ENCODE peak calls at places on chromosomes 13 and 19, in eight cellular contexts. Q is AG09309, Z is H7, E is thoracic aorta, P is ascending aorta, M is cardiac muscle cell, J is tibial artery, B is testis. Y is an unnamed sample.

GRCh38 chr13:21625366-21625765 is 21.4 kb upstream of the MICU2 start:
- DNase-seq in B (no peak), Q (no peak), E (no peak), M (no peak), J (no peak), Z (peak), P (no peak), Y (no peak)

GRCh38 chr13:43986395-43986794 is 106.7 kb downstream of the LACC1 start:
- DNase-seq in Q (no peak), Z (no peak), B (no peak), J (no peak), E (no peak), M (peak), P (no peak), Y (no peak)

GRCh38 chr13:80235559-80236296 is 105.2 kb downstream of the SPRY2 start:
- DNase-seq in Z (no peak), P (no peak), M (peak), B (no peak), Q (no peak), J (no peak), E (no peak), Y (no peak)

GRCh38 chr19:7550987-7551761 is 15.7 kb downstream of the PNPLA6 start:
- DNase-seq in P (peak), Z (peak), J (peak), M (peak), Q (no peak), E (no peak), B (peak), Y (no peak)

GRCh38 chr19:5406816-5407215 is 48.4 kb upstream of the ZNRF4 start:
- DNase-seq in E (no peak), M (no peak), B (no peak), Z (no peak), J (no peak), Q (no peak), P (no peak), Y (no peak)

GRCh38 chr13:99959127-99959529 is 12.4 kb downstream of the ZIC5 start:
- DNase-seq in B (no peak), Q (no peak), Z (peak), P (no peak), J (no peak), E (no peak), M (no peak), Y (no peak)

GRCh38 chr19:55172741-55173140 is 6.3 kb upstream of the DNAAF3 start:
- DNase-seq in M (no peak), Q (peak), J (no peak), E (no peak), B (no peak), Z (peak), P (no peak), Y (no peak)

GRCh38 chr19:53467503-53468262 is at the start of gene ZNF813:
- DNase-seq in M (peak), Q (peak), E (peak), B (peak), Z (peak), J (peak), P (peak), Y (peak)

GRCh38 chr19:14507704-14508246 is 10.4 kb downstream of the DNAJB1 start:
- DNase-seq in E (no peak), J (no peak), M (peak), Q (no peak), Z (no peak), P (no peak), B (no peak), Y (no peak)

GRCh38 chr13:20779405-20779804 is 5.6 kb upstream of the EEF1AKMT1 start:
- DNase-seq in M (no peak), Q (no peak), B (no peak), E (no peak), P (no peak), Z (no peak), J (no peak), Y (no peak)

GRCh38 chr19:53571339-53571738 is 33.4 kb downstream of the ZNF331 start:
- DNase-seq in J (no peak), B (no peak), P (no peak), Q (no peak), M (no peak), E (no peak), Z (no peak), Y (peak)

GRCh38 chr13:101726681-101727080 is 274.2 kb downstream of the ITGBL1 start:
- DNase-seq in E (no peak), J (no peak), P (no peak), M (no peak), B (no peak), Q (no peak), Z (no peak), Y (no peak)

GRCh38 chr19:47210180-47210490 is 20.9 kb downstream of the BBC3 start:
- DNase-seq in J (no peak), Q (no peak), P (no peak), B (no peak), M (no peak), E (no peak), Z (no peak), Y (no peak)

GRCh38 chr19:49780861-49781260 is 14.1 kb downstream of the AP2A1 start:
- DNase-seq in P (no peak), E (no peak), Q (no peak), B (no peak), J (no peak), Z (peak), M (no peak), Y (no peak)

GRCh38 chr19:55041627-55042343 is 3.7 kb upstream of the GP6 start:
- DNase-seq in M (no peak), J (no peak), B (no peak), P (no peak), Q (no peak), Z (peak), E (no peak), Y (no peak)

GRCh38 chr13:36736119-36736726 is 62.4 kb downstream of the SERTM1 start:
- DNase-seq in Q (peak), M (peak), Z (peak), P (no peak), E (no peak), B (peak), J (no peak), Y (no peak)

GRCh38 chr19:45927565-45928261 is 13.1 kb upstream of the NANOS2 start:
- DNase-seq in J (peak), M (peak), B (peak), E (peak), P (peak), Z (peak), Q (peak), Y (peak)

GRCh38 chr13:45242070-45242469 is 41.2 kb upstream of the KCTD4 start:
- DNase-seq in J (no peak), M (peak), P (no peak), B (no peak), Q (no peak), Z (no peak), E (no peak), Y (no peak)

GRCh38 chr13:24505256-24505655 is 7.3 kb downstream of the PARP4 start:
- DNase-seq in Q (no peak), P (no peak), M (no peak), J (no peak), E (no peak), Z (no peak), B (peak), Y (no peak)

DNA sequence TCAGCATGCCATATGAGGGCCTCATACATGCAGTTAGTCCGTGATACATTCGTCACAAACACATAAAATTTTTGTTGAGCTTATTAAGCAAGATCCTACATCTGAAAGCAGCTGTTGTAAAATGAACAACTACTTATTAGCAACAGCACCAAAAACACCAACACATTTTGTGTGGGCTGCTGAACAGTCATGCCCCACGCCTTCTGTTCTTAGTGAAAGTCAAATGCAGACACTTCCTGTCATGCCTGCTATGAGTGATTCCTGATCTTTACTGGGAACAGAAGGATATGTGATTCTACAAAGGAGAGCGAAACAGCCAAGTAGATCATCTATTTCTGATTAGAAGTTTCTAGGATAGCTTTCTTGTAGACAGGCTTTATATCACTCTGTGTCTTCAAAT is 4.2 kb upstream of the B3GLCT start:
- DNase-seq in B (no peak), Z (no peak), M (no peak), E (no peak), Q (no peak), J (no peak), P (no peak), Y (no peak)
- H3K4me3 ChIP-seq in B (no peak), Z (no peak), M (no peak), E (no peak), Q (no peak), J (no peak), P (no peak), Y (no peak)

DNA sequence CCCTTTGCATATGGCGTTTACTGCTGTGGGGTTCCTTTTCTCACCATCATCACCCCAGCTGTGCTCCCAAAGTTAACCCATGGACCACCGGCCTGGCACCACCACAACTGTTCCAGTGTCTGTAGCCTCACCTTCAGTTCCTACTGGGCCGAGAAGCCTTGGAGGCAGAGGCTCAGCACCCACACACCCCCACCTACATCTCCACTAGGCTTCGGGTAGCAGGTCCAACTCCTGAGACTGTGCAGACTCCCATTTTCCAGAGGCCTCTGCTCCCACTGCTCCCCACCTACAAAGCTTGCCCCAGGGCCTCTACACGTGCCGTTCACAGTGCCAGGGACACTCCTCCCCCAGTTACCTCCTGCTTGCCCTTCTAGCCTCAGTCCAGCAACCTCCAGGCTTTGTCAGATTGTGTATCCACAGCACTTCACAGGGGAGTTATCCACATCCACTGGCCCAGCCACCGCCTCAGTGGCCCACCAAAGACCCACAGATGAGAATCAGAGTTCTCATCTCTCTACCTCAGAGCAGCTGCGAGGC is 14.1 kb downstream of the SLC27A5 start:
- DNase-seq in P (no peak), J (no peak), M (no peak), E (no peak), B (no peak), Z (peak), Q (no peak), Y (no peak)
- H3K4me3 ChIP-seq in P (peak), J (no peak), M (no peak), E (no peak), B (no peak), Z (no peak), Q (no peak), Y (no peak)

GRCh38 chr19:2981898-2982297 is 4.5 kb downstream of the TLE6 start:
- DNase-seq in M (no peak), Z (peak), B (no peak), J (no peak), E (no peak), P (no peak), Q (no peak), Y (no peak)

GRCh38 chr19:2984196-2984490 is 6.8 kb downstream of the TLE6 start:
- DNase-seq in E (peak), M (no peak), Q (no peak), B (no peak), P (peak), J (no peak), Z (no peak), Y (no peak)

GRCh38 chr19:2982556-2982955 is 5.2 kb downstream of the TLE6 start:
- DNase-seq in J (no peak), M (no peak), Z (no peak), B (no peak), E (no peak), Q (no peak), P (no peak), Y (no peak)

GRCh38 chr19:2982983-2983350 is 5.6 kb downstream of the TLE6 start:
- DNase-seq in B (peak), Z (no peak), M (peak), E (peak), Q (no peak), J (peak), P (peak), Y (peak)

GRCh38 chr19:2983351-2984195 is 6.2 kb downstream of the TLE6 start:
- DNase-seq in Q (no peak), E (no peak), Z (peak), P (peak), B (peak), J (peak), M (peak), Y (peak)
- H3K4me3 ChIP-seq in Q (peak), E (peak), Z (peak), P (peak), B (no peak), J (peak), M (peak), Y (no peak)

DNA sequence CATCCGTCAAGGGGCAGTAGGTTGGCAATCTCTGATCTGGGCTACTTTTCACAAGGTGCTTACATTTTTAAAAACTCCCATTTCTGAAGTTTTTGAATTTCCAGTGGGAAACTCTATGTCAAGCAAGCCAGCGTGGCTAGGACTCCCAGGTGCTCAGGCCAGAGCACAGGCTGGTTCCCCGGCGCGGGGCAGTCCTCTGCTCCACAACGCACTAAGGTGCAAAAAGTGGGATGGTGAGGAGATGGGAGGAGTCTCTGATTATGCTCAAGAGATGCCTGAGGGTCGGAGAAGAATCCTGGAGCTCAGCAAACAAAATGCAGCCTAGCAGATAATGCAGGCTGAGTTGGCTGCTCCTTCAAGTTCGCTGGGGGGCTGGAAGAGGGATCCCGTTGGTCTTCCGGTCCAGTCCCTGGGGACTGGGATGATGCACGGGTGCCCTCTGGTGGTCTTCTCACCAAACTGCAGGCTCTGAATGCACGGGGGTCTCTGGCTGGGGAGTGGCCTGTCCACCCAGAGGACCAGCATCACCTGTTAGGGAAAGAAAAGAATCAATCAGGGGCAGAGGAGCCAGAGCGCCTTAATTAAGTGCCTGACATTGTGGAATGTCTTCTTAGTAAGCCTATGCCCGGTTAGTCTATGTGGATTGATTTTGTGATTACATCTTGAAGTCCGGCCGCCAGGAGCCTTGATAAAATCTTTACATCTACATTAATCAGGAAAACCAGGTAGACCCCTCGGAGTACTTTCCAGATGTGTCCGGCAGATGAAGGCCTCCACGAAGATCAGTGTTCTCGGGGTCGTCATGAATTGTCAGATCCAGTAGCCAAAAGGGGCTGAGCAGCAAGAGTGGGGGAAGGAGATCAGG is 244.4 kb upstream of the MAB21L1 start:
- DNase-seq in Q (no peak), P (no peak), Z (peak), E (no peak), M (peak), B (peak), J (no peak), Y (no peak)
- H3K4me3 ChIP-seq in Q (peak), P (peak), Z (no peak), E (peak), M (no peak), B (no peak), J (peak), Y (no peak)

GRCh38 chr19:18420931-18421330 is 1.7 kb downstream of the SSBP4 start:
- DNase-seq in Z (no peak), E (no peak), M (no peak), P (no peak), J (no peak), Q (no peak), B (no peak), Y (no peak)

GRCh38 chr19:18422530-18423191 is 3.5 kb downstream of the SSBP4 start:
- DNase-seq in J (no peak), B (no peak), M (no peak), P (no peak), E (no peak), Q (no peak), Z (no peak), Y (no peak)

GRCh38 chr19:18419699-18420460 is 682 bp downstream of the SSBP4 start:
- DNase-seq in Z (peak), J (peak), M (no peak), P (no peak), Q (no peak), B (no peak), E (no peak), Y (no peak)

GRCh38 chr19:18423258-18424020 is 4.2 kb downstream of the SSBP4 start:
- DNase-seq in B (no peak), E (no peak), Z (peak), M (no peak), J (no peak), P (no peak), Q (no peak), Y (no peak)

DNA sequence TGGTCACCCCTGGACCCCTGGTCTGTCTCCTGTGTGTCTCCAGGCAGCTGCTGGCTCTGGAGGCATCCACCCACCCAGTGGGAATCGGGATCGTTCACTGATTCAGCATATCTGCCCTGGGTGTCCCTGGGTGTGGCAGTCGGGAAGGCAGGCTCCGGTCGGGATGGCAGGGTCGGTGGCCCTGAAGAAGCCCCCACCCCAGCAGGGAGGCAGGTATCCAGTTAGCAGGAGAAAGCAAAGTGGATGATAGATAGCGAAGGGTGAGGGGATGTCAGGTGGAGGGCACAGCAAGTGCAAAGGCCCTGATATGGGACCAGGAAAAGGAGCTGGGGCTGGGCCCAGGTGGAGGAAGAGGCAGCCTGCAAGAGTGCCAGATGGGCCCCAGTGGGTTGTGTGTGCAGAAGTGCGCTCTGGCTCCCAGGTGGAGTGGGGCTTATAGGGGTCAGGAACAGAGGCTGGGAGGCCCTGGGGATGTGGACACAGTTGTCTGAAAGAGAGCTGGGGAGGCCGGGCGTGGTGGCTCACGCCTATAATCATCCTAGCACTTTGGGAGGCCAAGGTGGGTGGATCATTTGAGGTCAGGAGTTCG is 2.3 kb downstream of the SSBP4 start:
- DNase-seq in B (no peak), Z (no peak), E (no peak), P (no peak), J (no peak), M (no peak), Q (no peak), Y (no peak)
- H3K4me3 ChIP-seq in B (no peak), Z (no peak), E (no peak), P (no peak), J (no peak), M (no peak), Q (no peak), Y (no peak)

DNA sequence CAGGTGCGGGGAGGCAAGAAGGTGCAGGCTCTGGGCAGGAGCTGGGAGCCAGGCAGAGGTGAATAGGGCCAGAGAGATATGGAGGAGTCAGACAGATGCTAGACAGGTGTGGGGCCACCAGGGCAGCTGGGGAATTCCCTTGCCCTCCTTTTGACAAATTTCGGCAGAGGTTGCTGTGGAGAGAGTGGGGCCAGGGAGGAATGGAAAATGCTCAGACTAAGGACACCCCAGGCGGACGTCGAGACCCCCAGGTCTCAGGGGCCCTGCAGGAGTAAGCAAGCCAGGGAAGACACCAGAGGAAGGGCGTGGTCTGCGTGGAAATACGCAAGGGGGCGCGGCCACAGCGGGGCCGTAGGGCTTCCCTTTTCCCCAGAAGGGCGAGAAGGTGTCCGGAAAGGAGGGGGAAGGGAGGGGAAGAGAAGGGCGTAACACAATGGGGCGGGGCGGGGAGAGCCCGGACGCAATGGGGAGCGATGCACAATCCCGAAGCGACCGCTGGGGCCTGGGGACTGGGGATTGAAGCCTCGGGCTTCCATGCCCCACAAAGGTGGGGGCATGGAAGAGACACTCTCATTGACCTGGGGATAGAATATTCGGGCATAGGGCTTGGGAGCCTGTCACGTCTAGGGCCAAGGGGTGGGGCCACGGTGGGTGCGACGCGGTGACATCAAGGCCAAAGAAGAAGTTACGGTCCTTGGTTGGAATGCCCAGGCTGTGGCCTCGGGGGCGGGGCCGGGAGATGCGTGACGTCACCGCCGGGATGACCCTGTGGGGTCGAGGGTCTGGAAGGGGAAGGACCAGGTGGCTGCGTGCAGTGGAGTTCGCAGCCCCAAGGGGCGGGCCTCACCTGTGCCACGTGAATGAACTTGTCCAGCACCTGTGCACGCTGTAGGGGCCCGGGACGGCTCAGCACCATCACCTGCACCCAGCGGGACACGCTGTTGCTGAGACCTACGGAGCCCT is 8.2 kb downstream of the RASGRP4 start:
- DNase-seq in E (no peak), B (peak), Q (no peak), Z (peak), M (peak), P (peak), J (no peak), Y (peak)
- H3K4me3 ChIP-seq in E (peak), B (peak), Q (no peak), Z (peak), M (peak), P (peak), J (peak), Y (no peak)

GRCh38 chr19:695350-695949 is at the start of gene PRSS57:
- DNase-seq in E (no peak), M (no peak), P (no peak), J (no peak), B (no peak), Z (no peak), Q (no peak), Y (no peak)
- H3K4me3 ChIP-seq in E (no peak), M (no peak), P (no peak), J (no peak), B (no peak), Z (no peak), Q (no peak), Y (no peak)